ENCODE peak calls at places on chromosome 16, in eight cellular contexts. N is GM12865, E is AG04450, Q is WERI-Rb-1, P is cardiac fibroblast, B is IMR-90, L is endothelial cell of umbilical vein, T is lower leg skin. R is an unnamed sample.
A peak's percentile ranks its signal among the peaks of the same experiment; 100 is the strongest.

GRCh38 chr16:89716493-89716892 is 4.2 kb downstream of the VPS9D1 start:
- DNase-seq in N (no peak), E (no peak), Q (no peak), P (no peak), B (no peak), L (no peak), T (no peak), R (no peak)

GRCh38 chr16:86880316-86881117 is 302.2 kb downstream of the FOXL1 start:
- DNase-seq in N (no peak), E (no peak), Q (no peak), P (no peak), B (peak; percentile 71), L (no peak), T (no peak), R (peak; percentile 26)

GRCh38 chr16:24568392-24568791 is 29.0 kb downstream of the RBBP6 start:
- DNase-seq in N (no peak), E (no peak), Q (no peak), P (peak; percentile 41), B (peak; percentile 43), L (peak; percentile 39), T (no peak), R (peak; percentile 58)

GRCh38 chr16:81940781-81941560 is 70.3 kb downstream of the SDR42E1 start:
- DNase-seq in N (no peak), E (peak; percentile 2), Q (peak; percentile 21), P (peak; percentile 74), B (peak; percentile 64), L (peak; percentile 70), T (no peak), R (peak; percentile 81)

GRCh38 chr16:2483160-2483559 is 8.2 kb downstream of the TBC1D24 start:
- DNase-seq in N (no peak), E (no peak), Q (no peak), P (no peak), B (peak; percentile 27), L (no peak), T (no peak), R (no peak)

GRCh38 chr16:56068314-56068713 is 123.0 kb upstream of the GNAO1 start:
- DNase-seq in N (no peak), E (no peak), Q (no peak), P (no peak), B (no peak), L (no peak), T (no peak), R (no peak)

GRCh38 chr16:86611958-86612357 is 33.6 kb downstream of the FOXL1 start:
- DNase-seq in N (no peak), E (no peak), Q (no peak), P (no peak), B (no peak), L (no peak), T (no peak), R (no peak)

GRCh38 chr16:84356176-84356575 is 12.2 kb upstream of the ATP2C2 start:
- DNase-seq in N (no peak), E (no peak), Q (no peak), P (no peak), B (no peak), L (no peak), T (no peak), R (no peak)

GRCh38 chr16:89139907-89140361 is 31.6 kb upstream of the CDH15 start:
- DNase-seq in N (no peak), E (no peak), Q (no peak), P (no peak), B (no peak), L (no peak), T (no peak), R (no peak)

GRCh38 chr16:67719778-67720144 is 645 bp upstream of the GFOD2 start:
- DNase-seq in N (peak; percentile 30), E (peak; percentile 11), Q (peak; percentile 44), P (peak; percentile 61), B (peak; percentile 63), L (no peak), T (peak; percentile 38), R (peak; percentile 78)

GRCh38 chr16:79334127-79334526 is 266.4 kb downstream of the MAF start:
- DNase-seq in N (no peak), E (no peak), Q (peak; percentile 21), P (no peak), B (no peak), L (no peak), T (no peak), R (no peak)

GRCh38 chr16:57959121-57959520 is 11.8 kb downstream of the CNGB1 start:
- DNase-seq in N (no peak), E (no peak), Q (no peak), P (no peak), B (no peak), L (no peak), T (no peak), R (no peak)

GRCh38 chr16:68749424-68749823 is 12.3 kb downstream of the CDH1 start:
- DNase-seq in N (peak; percentile 36), E (no peak), Q (no peak), P (no peak), B (no peak), L (no peak), T (no peak), R (no peak)

GRCh38 chr16:27237229-27238015 is 31.1 kb downstream of the NSMCE1 start:
- DNase-seq in N (peak; percentile 76), E (no peak), Q (peak; percentile 39), P (no peak), B (no peak), L (peak; percentile 80), T (no peak), R (no peak)

GRCh38 chr16:89720859-89721643 is at the start of the genes VPS9D1 and ZNF276:
- DNase-seq in N (peak; percentile 88), E (no peak), Q (peak; percentile 67), P (peak; percentile 82), B (peak; percentile 69), L (peak; percentile 79), T (peak; percentile 66), R (peak; percentile 80)

GRCh38 chr16:31354394-31355291 is at the start of gene ITGAX:
- DNase-seq in N (peak; percentile 80), E (no peak), Q (no peak), P (peak; percentile 30), B (peak; percentile 20), L (peak; percentile 34), T (peak; percentile 66), R (peak; percentile 42)

GRCh38 chr16:12675852-12676251 is 127.8 kb downstream of the CPPED1 start:
- DNase-seq in N (peak; percentile 38), E (no peak), Q (peak; percentile 19), P (peak; percentile 48), B (peak; percentile 75), L (peak; percentile 91), T (no peak), R (peak; percentile 77)

GRCh38 chr16:66489385-66489784 is 60.5 kb downstream of the TK2 start:
- DNase-seq in N (no peak), E (no peak), Q (no peak), P (no peak), B (no peak), L (no peak), T (no peak), R (no peak)
- TF ChIP-seq CTCF in N (no peak), E (no peak), Q (no peak), P (no peak), B (no peak), L (no peak), T (no peak), R (no peak)

DNA sequence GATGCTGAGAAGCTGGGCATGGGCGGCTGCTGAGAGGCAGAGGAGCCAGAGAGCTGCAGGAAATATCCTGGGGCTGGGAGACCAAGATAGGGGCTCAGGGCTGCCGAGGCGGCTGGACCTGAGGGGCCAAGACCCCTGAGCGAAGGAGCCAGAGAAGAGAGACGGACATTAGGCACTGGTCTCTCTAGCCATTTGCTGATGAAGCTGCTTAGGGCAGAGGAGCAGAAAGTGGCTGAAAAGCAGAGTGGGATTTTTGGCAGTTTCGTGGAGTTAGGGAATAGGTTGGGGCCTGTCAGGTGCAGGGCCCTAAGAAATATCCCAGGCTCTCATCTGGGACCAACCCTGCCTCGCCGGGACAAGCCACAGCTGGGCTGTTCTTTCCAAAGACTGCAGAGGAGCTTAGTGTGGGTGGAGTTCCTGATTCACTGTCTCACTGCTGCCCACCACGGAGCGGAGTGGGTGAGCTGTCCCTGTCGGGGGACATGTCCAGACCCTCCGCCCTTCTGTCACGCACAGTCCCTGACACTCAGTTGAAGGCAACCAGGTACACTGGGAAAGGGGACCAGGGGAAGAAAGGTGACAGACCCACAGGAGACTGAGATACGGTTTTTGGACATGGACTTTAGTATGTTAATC is 11.3 kb upstream of the DNASE1 start:
- DNase-seq in N (no peak), E (no peak), Q (no peak), P (no peak), B (no peak), L (no peak), T (no peak), R (no peak)
- H3K4me3 ChIP-seq in N (no peak overlapping the region), E (no peak overlapping the region), Q (no peak overlapping the region), P (no peak overlapping the region), B (no peak overlapping the region), L (no peak overlapping the region), T (no peak overlapping the region), R (peak overlapping the region; percentile 8)

DNA sequence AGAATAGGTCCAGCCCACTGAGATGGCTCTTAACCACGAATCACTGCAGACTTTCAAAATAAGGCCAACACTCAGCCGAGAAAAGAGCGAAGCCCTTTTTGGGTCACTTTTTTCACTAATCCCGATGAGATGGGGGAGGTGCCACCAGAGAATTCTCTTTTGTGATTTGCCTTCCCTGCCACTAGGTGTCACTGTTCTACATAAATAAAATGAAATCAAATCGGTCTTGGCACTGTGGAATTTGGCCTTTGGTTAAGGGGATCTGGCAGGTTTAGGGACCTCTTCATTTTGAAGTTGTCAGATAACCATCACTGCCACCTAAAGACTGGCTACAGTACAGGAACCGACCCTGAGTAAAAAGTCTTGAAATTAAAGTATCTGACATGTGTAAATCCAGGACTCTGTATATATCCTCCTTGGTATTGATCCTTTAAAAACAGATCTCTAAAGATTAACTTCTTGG is 147.0 kb downstream of the HS3ST4 start:
- DNase-seq in N (peak; percentile 52), E (peak; percentile 13), Q (peak; percentile 45), P (peak; percentile 65), B (peak; percentile 41), L (peak; percentile 43), T (peak; percentile 15), R (peak; percentile 67)
- TF ChIP-seq CTCF in N (peak; percentile 61), E (peak; percentile 69), Q (peak; percentile 50), P (peak; percentile 61), B (peak; percentile 75), L (peak; percentile 50), T (no peak), R (peak; percentile 74)

GRCh38 chr16:1154291-1154886 is 1.5 kb downstream of the CACNA1H start:
- DNase-seq in N (no peak), E (no peak), Q (no peak), P (no peak), B (no peak), L (no peak), T (no peak), R (no peak)
- H3K4me3 ChIP-seq in N (no peak overlapping the region), E (peak overlapping the region; percentile 32), Q (peak overlapping the region; percentile 39), P (peak overlapping the region; percentile 47), B (no peak overlapping the region), L (no peak overlapping the region), T (no peak overlapping the region), R (peak overlapping the region; percentile 27)